ENCODE peak calls at places on chromosomes 4 and X, in five cellular contexts. V is effector memory CD4-positive, alpha-beta T cell; P is upper lobe of left lung; O is right cardiac atrium; R is OCI-LY7. Z is an unnamed sample.

GRCh38 chrX:68942141-68942540 is 113.3 kb downstream of the EFNB1 start:
- DNase-seq in V (no peak), O (no peak), R (no peak), P (no peak), Z (no peak)

GRCh38 chr4:2363056-2363719 is 55.3 kb downstream of the ZFYVE28 start:
- DNase-seq in P (no peak), V (no peak), R (no peak), O (no peak), Z (no peak)

GRCh38 chr4:8671712-8672290 is 79.2 kb downstream of the CPZ start:
- DNase-seq in R (no peak), V (no peak), P (no peak), O (no peak), Z (no peak)

GRCh38 chrX:2572740-2573139 is 72.0 kb upstream of the DHRSX start:
- DNase-seq in R (no peak), P (no peak), V (no peak), O (no peak), Z (no peak)

GRCh38 chr4:127139788-127140286 is 492.9 kb upstream of the INTU start:
- DNase-seq in R (no peak), O (no peak), P (no peak), V (no peak), Z (no peak)

GRCh38 chr4:149521611-149522010 is 294.0 kb downstream of the IQCM start:
- DNase-seq in V (no peak), R (no peak), P (no peak), O (no peak), Z (no peak)

GRCh38 chrX:20378291-20378920 is 111.7 kb upstream of the RPS6KA3 start:
- DNase-seq in O (no peak), V (no peak), P (no peak), R (peak; percentile 0), Z (no peak)

GRCh38 chrX:51459125-51459524 is 37.3 kb downstream of the NUDT11 start:
- DNase-seq in R (peak; percentile 54), O (no peak), P (no peak), V (no peak), Z (peak; percentile 62)

GRCh38 chrX:151538190-151539122 is 25.0 kb upstream of the PASD1 start:
- DNase-seq in P (no peak), O (no peak), R (no peak), V (no peak), Z (no peak)

GRCh38 chr4:175671491-175671934 is 140.6 kb downstream of the GPM6A start:
- DNase-seq in P (no peak), O (no peak), V (no peak), R (no peak), Z (no peak)

GRCh38 chrX:1453390-1453783 is 678 bp upstream of the ASMTL start:
- DNase-seq in O (no peak), V (peak; percentile 81), R (no peak), P (no peak), Z (peak; percentile 80)

GRCh38 chrX:43720961-43721360 is 64.9 kb downstream of the MAOA start:
- DNase-seq in P (no peak), V (no peak), O (no peak), R (no peak), Z (no peak)

GRCh38 chrX:16870861-16871584 is 861 bp upstream of the RBBP7 start:
- DNase-seq in R (peak; percentile 47), V (no peak), O (peak; percentile 17), P (peak; percentile 86), Z (no peak)

GRCh38 chr4:72991889-72992288 is 77.6 kb downstream of the COX18 start:
- DNase-seq in P (no peak), O (no peak), R (no peak), V (no peak), Z (no peak)

GRCh38 chr4:48090621-48091020 is 43.4 kb downstream of the TXK start:
- DNase-seq in V (no peak), O (no peak), R (no peak), P (no peak), Z (no peak)

GRCh38 chrX:125810856-125811255 is 355.2 kb downstream of the DCAF12L2 start:
- DNase-seq in V (no peak), O (no peak), P (no peak), R (no peak), Z (no peak)

DNA sequence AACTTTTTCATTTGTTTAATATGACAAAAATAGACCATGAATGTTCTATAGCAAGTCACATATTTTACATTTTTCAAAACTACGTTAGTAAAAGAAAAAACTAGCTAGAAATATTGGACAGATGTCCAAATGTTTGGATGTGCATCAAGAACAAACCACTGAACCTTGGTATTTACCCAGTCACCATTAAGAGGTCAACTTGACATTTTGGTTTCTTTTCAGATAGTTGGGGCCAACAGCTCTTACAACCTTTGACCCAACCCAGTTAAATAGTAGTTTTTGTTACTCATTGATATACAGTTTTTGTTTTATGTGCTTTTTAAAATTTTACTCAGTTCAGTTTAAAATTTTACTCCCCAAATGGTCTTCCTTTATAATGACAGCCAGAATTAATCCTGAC is 238.7 kb upstream of the TET2 start:
- DNase-seq in V (no peak), R (no peak), O (no peak), P (no peak), Z (no peak)
- H3K27ac ChIP-seq in V (no peak overlapping the region), R (no peak overlapping the region), O (no peak overlapping the region), P (no peak overlapping the region), Z (no peak overlapping the region)

DNA sequence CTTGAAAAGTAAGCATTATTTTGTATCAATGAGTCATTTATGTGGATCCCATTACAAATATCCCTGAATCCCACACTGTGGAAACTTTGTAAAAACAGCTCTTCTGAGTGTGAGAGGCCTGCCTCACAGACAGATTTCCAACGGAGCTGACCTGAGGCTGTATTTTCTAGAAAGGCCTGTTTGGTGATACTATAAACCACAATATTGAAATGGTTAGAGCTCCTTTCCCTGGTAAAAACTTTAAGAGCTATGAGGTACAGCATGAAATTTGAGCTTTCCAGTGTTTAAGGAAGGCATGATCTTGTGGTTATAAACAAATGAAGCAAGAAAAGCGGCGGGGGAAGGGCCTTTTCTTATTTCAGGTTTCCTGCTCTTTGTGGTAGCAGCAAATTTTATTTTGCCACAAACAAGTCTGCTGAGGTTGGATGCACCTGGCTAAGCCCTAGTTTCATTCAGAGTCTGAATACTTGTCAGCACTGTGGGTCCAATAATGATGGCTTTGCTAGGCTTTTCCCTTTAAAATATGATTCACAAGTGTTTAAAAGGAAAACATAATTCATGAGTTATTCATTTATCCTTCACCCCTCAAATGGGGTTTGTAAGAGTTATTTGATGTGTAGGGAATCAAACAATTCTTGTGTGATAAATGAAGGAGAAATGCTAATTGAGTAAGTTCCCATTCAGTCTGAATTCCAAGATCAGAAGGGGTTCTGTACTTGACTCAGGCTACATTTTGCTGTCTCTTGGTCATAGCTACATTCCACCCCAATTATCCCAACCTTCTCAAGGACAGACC is 87.0 kb upstream of the ETNPPL start:
- DNase-seq in O (no peak), P (no peak), R (peak; percentile 88), V (no peak), Z (no peak)
- H3K4me1 ChIP-seq in O (no peaks in the 10 kb centered on the region), P (no peaks in the 10 kb centered on the region), R (peaks cover 30% of the 10 kb centered on the region), V (peaks cover 2% of the 10 kb centered on the region), Z (no peaks in the 10 kb centered on the region)

DNA sequence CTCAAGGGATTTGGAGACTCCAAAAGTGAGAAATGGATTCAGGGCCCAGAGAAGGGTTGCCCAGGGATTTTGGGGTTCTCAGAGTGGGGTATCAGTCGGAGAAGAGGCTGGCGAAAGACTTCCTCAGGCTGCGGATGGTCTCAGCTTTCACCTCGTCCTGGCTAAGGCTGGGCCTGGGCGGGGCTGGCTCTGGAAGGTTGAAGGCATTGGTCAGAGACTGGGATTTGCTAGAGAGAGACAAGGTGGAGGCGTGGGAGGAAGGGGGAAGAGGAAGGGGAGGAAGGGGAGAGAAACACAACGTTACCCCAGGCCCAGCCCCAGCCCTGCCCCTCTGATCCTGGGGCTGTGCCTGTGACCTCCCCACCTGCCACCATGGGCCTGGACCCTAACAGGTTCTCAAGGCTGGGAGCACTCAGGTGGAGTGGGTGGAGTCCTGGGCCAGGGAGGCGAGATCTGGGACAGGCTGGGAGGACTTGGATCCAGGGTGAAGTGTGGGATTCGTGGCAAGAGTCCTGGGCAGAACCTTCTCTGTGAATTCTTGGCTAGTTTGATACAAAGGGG is 9.4 kb upstream of the TIMP1 start:
- DNase-seq in V (no peak), O (no peak), R (no peak), P (no peak), Z (no peak)
- H3K4me3 ChIP-seq in V (no peak overlapping the region), O (no peak overlapping the region), R (no peak overlapping the region), P (no peak overlapping the region), Z (no peak overlapping the region)

DNA sequence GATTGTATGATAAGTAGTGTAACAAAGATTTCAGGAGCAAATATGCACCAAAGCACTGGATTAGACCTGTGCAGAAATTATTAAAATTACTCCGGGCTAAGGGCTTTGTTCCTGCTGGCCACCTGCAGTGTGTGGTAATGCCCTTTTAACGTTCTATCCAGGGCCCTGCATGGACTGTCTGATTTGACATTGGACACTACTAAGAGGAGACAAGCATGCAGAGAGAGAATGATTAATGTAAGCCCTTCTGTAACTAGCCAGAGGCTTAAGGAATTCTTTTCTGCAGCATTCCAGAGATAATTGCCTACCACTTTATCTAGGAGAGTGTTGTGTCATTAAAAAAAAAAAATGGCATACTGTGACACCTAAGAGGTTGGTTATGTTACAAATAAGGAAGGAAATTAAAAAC is 117.0 kb downstream of the PCDH7 start:
- DNase-seq in V (no peak), P (no peak), R (no peak), O (no peak), Z (no peak)
- H3K27ac ChIP-seq in V (no peak overlapping the region), P (no peak overlapping the region), R (no peak overlapping the region), O (no peak overlapping the region), Z (no peak overlapping the region)